ENCODE peak calls at places on chromosomes 2 and 18, in seven cellular contexts. H is adrenal gland; K is progenitor cell of endocrine pancreas; A is CD4-positive, alpha-beta T cell; D is K562; U is glutamatergic neuron; L is endothelial cell. S is an unnamed sample.

GRCh38 chr2:132374961-132375360 is 41.6 kb upstream of the GPR39 start:
- DNase-seq in L (no peak), A (no peak), K (no peak), H (peak; percentile 35), U (no peak), D (no peak), S (no peak)

GRCh38 chr18:45384137-45384998 is 230.9 kb upstream of the SLC14A2 start:
- DNase-seq in L (peak; percentile 66), K (peak; percentile 51), A (no peak), D (peak; percentile 54), H (peak; percentile 66), U (peak; percentile 60), S (peak; percentile 58)

GRCh38 chr2:25379535-25379934 is 37.8 kb upstream of the DNMT3A start:
- DNase-seq in L (no peak), A (no peak), D (no peak), U (no peak), K (no peak), H (no peak), S (no peak)

GRCh38 chr2:211149731-211150130 is 593.3 kb downstream of the CPS1 start:
- DNase-seq in L (no peak), U (no peak), H (no peak), K (no peak), D (no peak), A (no peak), S (no peak)

GRCh38 chr2:218257390-218257981 is 3.3 kb upstream of the GPBAR1 start:
- DNase-seq in K (no peak), H (peak; percentile 64), U (peak; percentile 46), L (peak; percentile 59), D (peak; percentile 71), A (peak; percentile 71), S (peak; percentile 52)

GRCh38 chr2:48221846-48222516 is 308.0 kb upstream of the STON1 start:
- DNase-seq in K (no peak), L (no peak), H (no peak), D (no peak), U (no peak), A (no peak), S (no peak)

GRCh38 chr2:190879474-190880373 is 897 bp upstream of the GLS start:
- DNase-seq in H (peak; percentile 13), K (no peak), U (no peak), A (peak; percentile 39), L (no peak), D (no peak), S (no peak)

GRCh38 chr2:130798472-130799221 is 38.1 kb upstream of the ARHGEF4 start:
- DNase-seq in D (no peak), K (no peak), U (peak; percentile 61), L (peak; percentile 16), A (no peak), H (peak; percentile 65), S (peak; percentile 10)

GRCh38 chr18:36629095-36629604 is 199.7 kb downstream of the TPGS2 start:
- DNase-seq in K (no peak), H (no peak), L (no peak), D (no peak), A (no peak), U (no peak), S (no peak)

GRCh38 chr2:241066893-241067341 is 35.2 kb downstream of the MTERF4 start:
- DNase-seq in A (no peak), K (peak; percentile 42), U (no peak), L (peak; percentile 62), H (no peak), D (no peak), S (no peak)

GRCh38 chr2:46256563-46257142 is 40.6 kb upstream of the EPAS1 start:
- DNase-seq in L (no peak), A (no peak), H (no peak), U (no peak), D (peak; percentile 30), K (no peak), S (no peak)

GRCh38 chr2:46258937-46259781 is 38.0 kb upstream of the EPAS1 start:
- DNase-seq in L (no peak), D (peak; percentile 81), A (no peak), K (no peak), U (no peak), H (peak; percentile 15), S (no peak)

GRCh38 chr2:46257980-46258379 is 39.2 kb upstream of the EPAS1 start:
- DNase-seq in A (no peak), D (no peak), L (no peak), H (no peak), U (no peak), K (no peak), S (no peak)

GRCh38 chr2:46259782-46260178 is 37.4 kb upstream of the EPAS1 start:
- DNase-seq in D (no peak), U (no peak), A (no peak), H (no peak), L (no peak), K (no peak), S (no peak)

DNA sequence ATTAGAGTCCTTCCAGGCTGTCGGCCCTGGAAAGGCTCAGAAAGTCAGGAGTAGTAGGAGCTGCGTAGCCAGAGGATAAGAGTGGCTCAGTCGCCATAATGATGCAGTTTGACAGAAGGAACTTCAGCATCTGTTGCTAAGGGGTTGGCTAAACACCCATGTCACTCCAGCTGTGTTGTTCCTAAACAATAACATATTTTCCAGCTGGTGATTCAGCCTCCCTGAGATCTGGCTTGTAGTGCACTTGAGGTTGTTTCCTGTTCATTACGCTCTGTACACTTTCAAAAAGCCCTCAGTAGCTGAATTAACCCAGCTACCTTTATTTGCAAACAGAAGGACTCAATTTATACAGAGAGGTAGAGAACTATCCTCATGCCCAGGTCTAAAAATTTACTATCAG is 39.7 kb upstream of the EPAS1 start:
- DNase-seq in H (no peak), L (no peak), K (no peak), A (no peak), U (no peak), D (no peak), S (no peak)
- TF ChIP-seq CTCF in H (no peak), L (no peak), K (no peak), A (no peak), U (no peak), D (no peak), S (no peak)

DNA sequence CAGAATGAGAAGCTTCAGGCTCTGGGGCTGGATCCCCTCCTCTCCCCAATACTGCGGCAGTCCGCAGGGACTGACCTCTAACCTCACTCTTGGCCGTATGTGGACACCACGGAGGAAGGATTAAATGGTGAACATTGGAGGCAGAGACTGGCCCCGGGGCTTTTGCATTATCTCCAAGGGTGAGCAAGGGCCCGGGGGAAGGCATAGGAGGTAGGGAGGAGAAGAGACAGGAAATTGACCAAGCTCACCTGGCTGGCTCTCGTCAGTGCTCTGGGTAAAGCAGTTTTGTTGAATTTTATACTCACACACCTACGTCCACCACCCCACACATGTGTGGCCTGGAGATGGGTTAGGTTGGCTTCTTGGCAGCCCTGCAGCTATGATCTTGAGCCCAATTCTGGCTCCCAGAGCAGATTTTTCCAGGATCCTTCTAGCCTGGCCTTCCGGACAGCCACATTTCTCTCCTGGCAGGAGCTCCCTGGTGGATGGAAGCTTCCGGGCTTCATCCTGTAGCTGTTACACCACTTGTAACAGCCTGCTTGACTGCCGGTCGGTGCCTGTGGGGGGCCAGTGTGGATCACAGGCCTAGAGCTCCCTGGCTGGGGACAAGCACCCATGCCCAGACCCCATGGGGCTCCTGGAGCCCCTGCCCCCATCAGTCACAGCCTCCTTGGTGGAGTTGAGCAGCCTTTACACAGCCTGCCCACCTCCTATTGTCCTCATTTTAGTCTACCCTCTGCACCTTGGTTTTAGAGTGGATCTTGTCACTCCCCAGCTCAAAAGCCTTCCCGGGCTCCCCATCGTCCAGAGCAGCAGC is 7.6 kb downstream of the ITM2C start:
- DNase-seq in K (no peak), D (no peak), L (no peak), A (peak; percentile 16), H (no peak), U (no peak), S (no peak)
- TF ChIP-seq CTCF in K (no peak), D (no peak), L (no peak), A (no peak), H (no peak), U (no peak), S (no peak)

GRCh38 chr2:237092920-237093781 is 7.5 kb downstream of the COPS8 start:
- DNase-seq in D (no peak), K (no peak), A (no peak), L (no peak), U (no peak), H (peak; percentile 22), S (no peak)
- TF ChIP-seq CTCF in D (peak; percentile 27), K (peak; percentile 55), A (no peak), L (peak; percentile 47), U (peak; percentile 33), H (peak; percentile 36), S (no peak)

GRCh38 chr2:161273038-161273760 is 35.0 kb upstream of the PSMD14 start:
- DNase-seq in H (peak; percentile 37), K (no peak), U (no peak), L (peak; percentile 39), D (peak; percentile 79), A (no peak), S (no peak)
- TF ChIP-seq CTCF in H (peak; percentile 59), K (peak; percentile 80), U (peak; percentile 89), L (peak; percentile 83), D (peak; percentile 74), A (peak; percentile 92), S (peak; percentile 85)

GRCh38 chr2:110873056-110873502 is 140.7 kb downstream of the ACOXL start:
- DNase-seq in H (no peak), A (no peak), D (no peak), L (no peak), U (no peak), K (no peak), S (no peak)

GRCh38 chr2:110872521-110872920 is 140.1 kb downstream of the ACOXL start:
- DNase-seq in K (no peak), U (no peak), D (no peak), H (no peak), A (no peak), L (no peak), S (no peak)

GRCh38 chr2:110870545-110870944 is 138.2 kb downstream of the ACOXL start:
- DNase-seq in H (no peak), L (no peak), A (no peak), U (no peak), D (no peak), K (no peak), S (no peak)

GRCh38 chr2:110869472-110870446 is 137.4 kb downstream of the ACOXL start:
- DNase-seq in H (no peak), K (no peak), A (no peak), L (no peak), D (no peak), U (no peak), S (no peak)

DNA sequence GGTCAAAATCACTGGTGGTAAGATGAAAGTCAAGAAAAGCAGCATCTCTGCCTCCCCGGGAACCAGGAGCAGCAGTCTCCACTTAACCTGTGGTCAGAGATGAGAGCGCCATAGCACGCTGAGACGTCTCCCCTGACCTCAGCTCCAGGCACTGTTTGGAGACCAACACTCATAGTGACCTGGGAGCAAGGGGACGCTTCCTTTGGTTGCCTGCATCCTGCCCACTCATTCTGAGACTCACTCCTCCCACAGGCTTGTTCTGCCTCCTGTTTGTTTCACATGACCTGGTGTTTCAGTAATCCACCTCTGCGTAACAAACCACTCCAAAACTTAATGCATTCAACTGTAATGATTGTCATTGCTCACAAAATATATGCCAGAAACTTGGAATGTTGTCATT is 139.3 kb downstream of the ACOXL start:
- DNase-seq in A (no peak), K (no peak), D (no peak), H (no peak), U (no peak), L (no peak), S (no peak)
- TF ChIP-seq CTCF in A (no peak), K (no peak), D (no peak), H (no peak), U (no peak), L (no peak), S (no peak)

GRCh38 chr2:88832256-88832991 is 141.0 kb downstream of the RPIA start:
- DNase-seq in L (no peak), H (no peak), K (no peak), D (no peak), U (no peak), A (no peak), S (no peak)
- TF ChIP-seq CTCF in L (no peak), H (no peak), K (no peak), D (no peak), U (no peak), A (no peak), S (no peak)

S was measured in DND-41.